ENCODE peak calls at places on chromosomes 2 and 18, in seven cellular contexts. W is cardiac fibroblast, P is nephron progenitor cell, C is GM06990, O is right atrium auricular region, D is Calu3, H is HFF-Myc. J is an unnamed sample.

GRCh38 chr2:209713219-209713618 is 58.4 kb upstream of the UNC80 start:
- DNase-seq in W (no peak), P (no peak), C (no peak), O (no peak), D (no peak), H (no peak), J (no peak)

GRCh38 chr2:19219060-19219459 is 139.4 kb downstream of the OSR1 start:
- DNase-seq in W (no peak), P (no peak), C (no peak), O (no peak), D (no peak), H (no peak), J (no peak)

GRCh38 chr18:79944746-79945117 is 6.7 kb downstream of the SLC66A2 start:
- DNase-seq in W (no peak), P (no peak), C (no peak), O (no peak), D (no peak), H (no peak), J (no peak)

GRCh38 chr2:8395718-8396117 is 286.1 kb upstream of the ID2 start:
- DNase-seq in W (no peak), P (no peak), C (no peak), O (no peak), D (no peak), H (no peak), J (no peak)

GRCh38 chr2:80499095-80499494 is 194.5 kb upstream of the LRRTM1 start:
- DNase-seq in W (peak; percentile 74), P (peak; percentile 23), C (no peak), O (no peak), D (no peak), H (peak; percentile 25), J (peak; percentile 76)

GRCh38 chr18:33210575-33211189 is 229.8 kb downstream of the CCDC178 start:
- DNase-seq in W (peak; percentile 43), P (peak; percentile 15), C (no peak), O (no peak), D (peak; percentile 13), H (no peak), J (peak; percentile 44)

GRCh38 chr2:1632006-1632348 is 112.3 kb downstream of the PXDN start:
- DNase-seq in W (no peak), P (no peak), C (no peak), O (no peak), D (no peak), H (no peak), J (peak; percentile 84)

GRCh38 chr2:112601754-112602153 is 17.3 kb downstream of the CHCHD5 start:
- DNase-seq in W (no peak), P (no peak), C (no peak), O (no peak), D (no peak), H (no peak), J (peak; percentile 39)

GRCh38 chr2:71190959-71191943 is 35.7 kb downstream of the PAIP2B start:
- DNase-seq in W (peak; percentile 46), P (no peak), C (no peak), O (no peak), D (no peak), H (no peak), J (peak; percentile 35)

GRCh38 chr2:105254520-105255210 is 13.1 kb downstream of the GPR45 start:
- DNase-seq in W (no peak), P (no peak), C (no peak), O (no peak), D (no peak), H (no peak), J (no peak)

GRCh38 chr2:233210843-233211600 is 40.5 kb upstream of the ATG16L1 start:
- DNase-seq in W (peak; percentile 95), P (no peak), C (no peak), O (peak; percentile 65), D (peak; percentile 90), H (peak; percentile 82), J (peak; percentile 92)

GRCh38 chr18:35397976-35398375 is 20.8 kb upstream of the ZNF396 start:
- DNase-seq in W (no peak), P (no peak), C (no peak), O (no peak), D (no peak), H (no peak), J (no peak)

GRCh38 chr2:69565431-69565839 is 78.1 kb downstream of the AAK1 start:
- DNase-seq in W (peak; percentile 36), P (peak; percentile 73), C (peak; percentile 24), O (no peak), D (peak; percentile 67), H (no peak), J (peak; percentile 43)

GRCh38 chr2:137185378-137186078 is 420.2 kb downstream of the THSD7B start:
- DNase-seq in W (no peak), P (no peak), C (no peak), O (no peak), D (no peak), H (no peak), J (peak; percentile 27)

GRCh38 chr2:120323807-120324399 is 22.0 kb upstream of the INHBB start:
- DNase-seq in W (no peak), P (no peak), C (no peak), O (no peak), D (no peak), H (no peak), J (no peak)

GRCh38 chr2:235749121-235749780 is 255.4 kb downstream of the AGAP1 start:
- DNase-seq in W (peak; percentile 50), P (no peak), C (no peak), O (no peak), D (no peak), H (no peak), J (peak; percentile 38)

GRCh38 chr2:119223521-119224390 is at the start of gene STEAP3:
- DNase-seq in W (peak; percentile 60), P (peak; percentile 89), C (peak; percentile 77), O (peak; percentile 68), D (peak; percentile 86), H (no peak), J (peak; percentile 57)

DNA sequence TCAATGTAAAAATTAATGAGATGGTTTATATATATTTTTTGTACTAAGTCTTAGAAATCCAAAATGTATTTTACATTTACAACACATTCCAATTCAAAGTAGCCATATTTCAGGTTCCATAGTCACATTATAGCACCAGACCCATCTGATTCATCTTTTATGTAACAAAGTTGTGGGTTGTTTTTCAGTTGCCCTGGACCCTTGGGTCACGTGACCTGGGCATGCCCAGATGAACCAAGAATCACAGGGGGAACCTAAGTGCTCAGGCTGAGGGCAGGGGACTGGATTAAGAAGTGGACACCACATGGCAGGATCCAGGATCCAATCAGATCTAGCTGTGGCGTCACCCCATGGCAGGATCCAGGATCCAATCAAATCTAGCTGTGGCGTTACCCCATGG is 44.9 kb upstream of the NDUFV2 start:
- DNase-seq in W (no peak), P (no peak), C (no peak), O (peak; percentile 42), D (no peak), H (no peak), J (no peak)
- TF ChIP-seq CTCF in W (no peak), P (no peak), C (no peak), O (no peak), D (no peak), H (no peak), J (no peak)

GRCh38 chr18:67464499-67464898 is 52.0 kb downstream of the DSEL start:
- DNase-seq in W (no peak), P (no peak), C (no peak), O (no peak), D (no peak), H (no peak), J (no peak)

GRCh38 chr18:67468038-67468437 is 48.5 kb downstream of the DSEL start:
- DNase-seq in W (no peak), P (no peak), C (no peak), O (no peak), D (no peak), H (no peak), J (no peak)

GRCh38 chr18:67467188-67467587 is 49.3 kb downstream of the DSEL start:
- DNase-seq in W (no peak), P (no peak), C (no peak), O (no peak), D (no peak), H (no peak), J (no peak)

DNA sequence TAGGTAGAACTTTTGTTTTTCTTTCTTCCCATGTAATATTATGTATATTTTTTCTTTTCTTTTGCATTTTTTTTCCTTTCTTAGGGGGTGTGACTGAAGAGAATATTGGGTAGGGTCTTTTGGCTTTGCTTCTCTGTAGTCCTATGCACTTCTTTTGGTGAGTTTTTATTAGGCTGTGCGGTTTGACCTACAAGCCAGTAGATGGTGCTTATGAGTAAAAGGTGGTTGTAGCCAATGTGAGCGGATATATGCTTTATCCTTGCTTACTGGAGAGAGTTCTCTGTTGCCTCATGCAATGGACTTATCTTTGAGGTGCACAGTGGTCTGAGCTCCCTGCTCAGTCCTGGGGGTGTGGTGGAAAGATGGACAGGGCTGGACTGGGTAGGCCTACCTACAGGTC is 52.7 kb downstream of the DSEL start:
- DNase-seq in W (no peak), P (no peak), C (no peak), O (no peak), D (no peak), H (no peak), J (peak; percentile 31)
- TF ChIP-seq CTCF in W (peak; percentile 11), P (no peak), C (no peak), O (no peak), D (no peak), H (peak; percentile 23), J (peak; percentile 58)

GRCh38 chr2:169871994-169872393 is 44.7 kb downstream of the UBR3 start:
- DNase-seq in W (no peak), P (no peak), C (no peak), O (no peak), D (no peak), H (no peak), J (no peak)

GRCh38 chr2:169877406-169877805 is 50.2 kb downstream of the UBR3 start:
- DNase-seq in W (peak; percentile 70), P (no peak), C (no peak), O (no peak), D (no peak), H (no peak), J (peak; percentile 31)
- TF ChIP-seq CTCF in W (peak; percentile 19), P (no peak), C (peak; percentile 18), O (no peak), D (no peak), H (peak; percentile 11), J (peak; percentile 37)

GRCh38 chr18:58484989-58485962 is 143.6 kb downstream of the ALPK2 start:
- DNase-seq in W (no peak), P (peak; percentile 42), C (no peak), O (no peak), D (no peak), H (no peak), J (peak; percentile 10)
- TF ChIP-seq CTCF in W (no peak), P (no peak), C (no peak), O (no peak), D (no peak), H (no peak), J (no peak)

DNA sequence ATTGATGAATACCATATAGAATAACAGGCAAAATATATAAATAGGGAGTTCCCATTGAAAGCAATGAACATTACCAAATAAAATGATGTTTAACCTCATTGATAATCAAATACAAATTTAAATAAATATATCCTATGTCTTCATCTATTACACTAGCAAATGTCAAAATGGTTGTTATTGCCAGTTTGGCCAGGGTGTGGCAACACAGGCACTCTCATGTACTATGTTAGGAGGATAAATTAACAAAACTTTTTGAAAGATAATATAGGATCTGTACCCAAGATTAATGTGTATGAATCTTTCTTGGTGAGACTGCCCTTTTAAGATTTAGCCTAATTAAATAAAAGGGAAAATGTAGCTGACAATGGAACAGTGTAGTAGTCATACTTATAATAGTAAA is 659.3 kb downstream of the ERBB4 start:
- DNase-seq in W (no peak), P (no peak), C (no peak), O (no peak), D (peak; percentile 4), H (no peak), J (peak; percentile 31)
- TF ChIP-seq CTCF in W (peak; percentile 17), P (no peak), C (peak; percentile 24), O (no peak), D (no peak), H (no peak), J (peak; percentile 53)

GRCh38 chr18:27428120-27428519 is 243.0 kb upstream of the CHST9 start:
- DNase-seq in W (no peak), P (no peak), C (no peak), O (no peak), D (peak; percentile 8), H (no peak), J (peak; percentile 30)
- TF ChIP-seq CTCF in W (no peak), P (no peak), C (no peak), O (no peak), D (no peak), H (no peak), J (peak; percentile 42)

J was measured in epithelial cell of esophagus.